ENCODE peak calls at places on chromosomes 2 and 18, in four cellular contexts. L, J, Y and E are unnamed samples.

GRCh38 chr2:150620860-150621259 is 133.4 kb upstream of the RND3 start:
- DNase-seq in L (no peak), J (no peak), Y (no peak), E (no peak)

GRCh38 chr2:166115589-166115988 is 12.2 kb downstream of the SCN1A start:
- DNase-seq in L (no peak), J (no peak), Y (no peak), E (no peak)

GRCh38 chr18:79588636-79589481 is 90.7 kb upstream of the CTDP1 start:
- DNase-seq in L (peak; percentile 85), J (peak; percentile 81), Y (peak; percentile 91), E (peak; percentile 50)

GRCh38 chr2:1707771-1708351 is 36.5 kb downstream of the PXDN start:
- DNase-seq in L (peak; percentile 68), J (peak; percentile 71), Y (peak; percentile 78), E (peak; percentile 68)

GRCh38 chr2:192655916-192656315 is 461.2 kb upstream of the TMEFF2 start:
- DNase-seq in L (no peak), J (no peak), Y (no peak), E (no peak)

GRCh38 chr2:20191714-20192569 is 33.0 kb downstream of the SDC1 start:
- DNase-seq in L (peak; percentile 64), J (no peak), Y (no peak), E (no peak)

GRCh38 chr2:173547493-173547892 is 192.8 kb downstream of the CDCA7 start:
- DNase-seq in L (no peak), J (no peak), Y (no peak), E (no peak)

GRCh38 chr2:208586516-208586915 is 179.9 kb downstream of the PTH2R start:
- DNase-seq in L (no peak), J (no peak), Y (no peak), E (no peak)

GRCh38 chr2:6072757-6073156 is 380.6 kb downstream of the SOX11 start:
- DNase-seq in L (no peak), J (no peak), Y (no peak), E (no peak)

GRCh38 chr18:10015288-10015701 is 101.5 kb downstream of the VAPA start:
- DNase-seq in L (no peak), J (no peak), Y (no peak), E (no peak)

GRCh38 chr2:98730053-98730850 is 680 bp downstream of the MGAT4A start:
- DNase-seq in L (peak; percentile 54), J (peak; percentile 73), Y (peak; percentile 68), E (peak; percentile 68)

GRCh38 chr18:64333584-64333983 is 184.7 kb upstream of the LINC00305 start:
- DNase-seq in L (no peak), J (no peak), Y (no peak), E (no peak)

GRCh38 chr18:46649071-46649862 is 7.8 kb downstream of the LOXHD1 start:
- DNase-seq in L (no peak), J (no peak), Y (no peak), E (no peak)

GRCh38 chr18:32470136-32470712 is 458 bp downstream of the GAREM1 start:
- DNase-seq in L (peak; percentile 23), J (no peak), Y (peak; percentile 70), E (peak; percentile 19)

GRCh38 chr2:29382486-29382885 is 267.3 kb downstream of the CLIP4 start:
- DNase-seq in L (no peak), J (no peak), Y (no peak), E (no peak)

GRCh38 chr2:165067958-165068612 is 112.8 kb upstream of the SLC38A11 start:
- DNase-seq in L (no peak), J (peak; percentile 70), Y (no peak), E (no peak)

GRCh38 chr2:113767811-113768210 is 11.4 kb upstream of the SLC35F5 start:
- DNase-seq in L (no peak), J (no peak), Y (no peak), E (no peak)

GRCh38 chr2:14936436-14936835 is 303.9 kb downstream of the LRATD1 start:
- DNase-seq in L (no peak), J (no peak), Y (no peak), E (no peak)

GRCh38 chr2:105652014-105652796 is 92.5 kb upstream of the NCK2 start:
- DNase-seq in L (no peak), J (no peak), Y (no peak), E (no peak)

GRCh38 chr18:62198259-62198658 is 11.2 kb downstream of the RELCH start:
- DNase-seq in L (no peak), J (no peak), Y (no peak), E (no peak)

GRCh38 chr2:38592951-38593350 is 9.8 kb downstream of the HNRNPLL start:
- DNase-seq in L (no peak), J (no peak), Y (no peak), E (no peak)

GRCh38 chr2:36672199-36672598 is 24.3 kb upstream of the VIT start:
- DNase-seq in L (no peak), J (no peak), Y (no peak), E (no peak)

GRCh38 chr2:16069933-16070647 is 129.7 kb downstream of the MYCN start:
- DNase-seq in L (no peak), J (no peak), Y (no peak), E (no peak)

GRCh38 chr2:25548587-25548986 is 124.8 kb downstream of the DTNB start:
- DNase-seq in L (no peak), J (no peak), Y (no peak), E (no peak)

GRCh38 chr2:235793163-235793752 is 299.4 kb downstream of the AGAP1 start:
- DNase-seq in L (no peak), J (no peak), Y (no peak), E (no peak)

GRCh38 chr18:8987250-8987649 is 115.2 kb upstream of the NDUFV2 start:
- DNase-seq in L (no peak), J (no peak), Y (no peak), E (no peak)

GRCh38 chr2:43312751-43313641 is 86.6 kb upstream of the ZFP36L2 start:
- DNase-seq in L (no peak), J (no peak), Y (no peak), E (peak; percentile 45)

GRCh38 chr18:34707670-34708069 is 2.4 kb upstream of the DTNA start:
- DNase-seq in L (peak; percentile 49), J (peak; percentile 33), Y (peak; percentile 54), E (no peak)

GRCh38 chr2:230011617-230012016 is 57.1 kb downstream of the SLC16A14 start:
- DNase-seq in L (no peak), J (no peak), Y (no peak), E (no peak)

GRCh38 chr18:79321625-79322024 is 74.1 kb upstream of the NFATC1 start:
- DNase-seq in L (no peak), J (no peak), Y (no peak), E (no peak)

GRCh38 chr2:85784474-85784986 is 30.7 kb downstream of the ATOH8 start:
- DNase-seq in L (no peak), J (no peak), Y (no peak), E (no peak)
- H3K27ac ChIP-seq in L (peak overlapping the region; percentile 68), J (no peak overlapping the region), Y (no peak overlapping the region), E (no peak overlapping the region)

GRCh38 chr2:234494361-234495075 is 2.4 kb downstream of the ARL4C start:
- DNase-seq in L (peak; percentile 40), J (no peak), Y (no peak), E (peak; percentile 25)
- H3K4me3 ChIP-seq in L (peak overlapping the region; percentile 72), J (peak overlapping the region; percentile 57), Y (peak overlapping the region; percentile 68), E (peak overlapping the region; percentile 75)

GRCh38 chr2:53208815-53209214 is 558.8 kb upstream of the CHAC2 start:
- DNase-seq in L (no peak), J (no peak), Y (no peak), E (no peak)

GRCh38 chr2:53209679-53210473 is 557.7 kb upstream of the CHAC2 start:
- DNase-seq in L (no peak), J (no peak), Y (no peak), E (no peak)

GRCh38 chr2:53211201-53211774 is 556.3 kb upstream of the CHAC2 start:
- DNase-seq in L (no peak), J (no peak), Y (no peak), E (no peak)

DNA sequence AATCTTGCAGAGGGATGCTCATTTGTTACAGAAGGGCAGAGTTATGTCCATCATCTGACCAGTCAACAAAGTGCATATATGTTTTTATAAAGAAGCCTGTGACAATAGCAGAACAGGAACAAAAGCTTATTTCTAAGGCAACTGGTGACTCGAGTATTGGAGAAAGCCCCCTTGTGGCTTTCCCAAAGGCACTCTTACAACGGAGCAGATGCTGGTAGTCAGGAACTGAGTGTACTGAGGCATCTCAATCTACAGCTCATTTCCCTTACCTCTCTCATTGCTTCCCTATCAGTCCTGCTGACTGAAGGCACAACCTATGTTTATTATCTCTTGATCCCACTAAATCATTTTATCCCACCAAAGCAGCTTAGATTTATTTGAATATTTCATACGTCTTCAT is 557.1 kb upstream of the CHAC2 start:
- DNase-seq in L (no peak), J (no peak), Y (no peak), E (no peak)
- TF ChIP-seq CTCF in L (no peak), J (no peak), Y (no peak), E (no peak)

GRCh38 chr2:190842606-190843104 is 38.0 kb upstream of the GLS start:
- DNase-seq in L (no peak), J (no peak), Y (no peak), E (no peak)
- H3K27ac ChIP-seq in L (no peak overlapping the region), J (no peak overlapping the region), Y (no peak overlapping the region), E (no peak overlapping the region)

GRCh38 chr2:66843856-66844255 is 408.9 kb downstream of the MEIS1 start:
- DNase-seq in L (no peak), J (no peak), Y (no peak), E (no peak)
- H3K4me3 ChIP-seq in L (no peak overlapping the region), J (no peak overlapping the region), Y (no peak overlapping the region), E (no peak overlapping the region)

GRCh38 chr2:216989335-216990129 is 129.7 kb upstream of the TNP1 start:
- DNase-seq in L (no peak), J (no peak), Y (no peak), E (no peak)
- TF ChIP-seq CTCF in L (no peak), J (no peak), Y (no peak), E (no peak)

DNA sequence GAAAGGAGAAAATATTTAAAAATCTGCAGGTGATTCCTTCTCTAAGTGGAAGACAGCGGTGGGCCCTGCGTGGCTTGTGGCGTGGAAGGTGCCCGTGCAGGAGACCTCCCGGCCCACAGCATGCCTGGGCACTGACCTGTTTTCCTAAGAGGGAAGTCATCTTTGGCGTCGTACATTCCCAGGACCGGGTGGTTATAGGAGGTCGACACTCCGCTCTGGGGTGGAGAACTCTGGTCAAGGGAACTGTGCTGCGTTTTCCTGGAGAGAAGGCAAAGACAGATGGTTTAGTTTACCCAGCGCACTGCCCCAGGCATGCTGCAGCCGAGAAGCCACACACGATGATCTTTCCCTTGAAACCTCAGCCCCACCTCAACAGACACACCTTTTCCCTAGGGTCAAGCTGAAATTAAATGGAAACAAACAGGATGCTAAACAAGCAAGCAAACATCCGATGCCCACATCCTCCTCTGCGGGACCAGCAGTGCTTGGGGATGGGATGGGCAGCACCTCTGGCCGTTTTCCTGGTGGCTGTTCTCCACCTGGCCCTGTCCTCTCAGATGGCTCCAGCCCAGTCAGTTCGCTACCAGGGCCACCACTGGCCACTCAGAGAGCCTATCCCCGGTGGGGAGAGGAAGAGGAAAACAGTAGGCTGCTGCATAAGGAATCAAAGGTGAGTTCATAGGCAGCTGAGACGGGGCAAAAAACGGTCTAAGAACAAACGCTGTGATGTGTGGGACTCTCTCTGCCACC is 244.1 kb downstream of the HDAC4 start:
- DNase-seq in L (no peak), J (peak; percentile 7), Y (peak; percentile 50), E (no peak)
- H3K27ac ChIP-seq in L (no peak overlapping the region), J (no peak overlapping the region), Y (peak overlapping the region; percentile 56), E (no peak overlapping the region)